ENCODE peak calls at places on chromosome 11, in six cellular contexts. W, P, G, Z, N and M are unnamed samples. For H3K4me1, the result is how much of the 10 kb centered on the place peaks cover.

GRCh38 chr11:120603071-120603470 is 91.5 kb downstream of the GRIK4 start:
- DNase-seq in W (no peak), P (no peak), G (peak), Z (no peak), N (no peak), M (no peak)

GRCh38 chr11:22703040-22703439 is 36.6 kb downstream of the GAS2 start:
- DNase-seq in W (peak), P (peak), G (no peak), Z (peak), N (no peak), M (peak)

GRCh38 chr11:74989269-74989655 is 529 bp downstream of the NEU3 start:
- DNase-seq in W (no peak), P (peak), G (no peak), Z (no peak), N (no peak), M (no peak)

GRCh38 chr11:133078591-133079179 is 453.6 kb downstream of the OPCML start:
- DNase-seq in W (no peak), P (peak), G (no peak), Z (no peak), N (peak), M (peak)

GRCh38 chr11:43936081-43936480 is 6.4 kb upstream of the C11orf96 start:
- DNase-seq in W (no peak), P (no peak), G (no peak), Z (no peak), N (no peak), M (no peak)

GRCh38 chr11:45929486-45930030 is 7.1 kb downstream of the LARGE2 start:
- DNase-seq in W (no peak), P (no peak), G (peak), Z (no peak), N (no peak), M (no peak)

GRCh38 chr11:132278801-132279574 is 908.6 kb downstream of the NTM start:
- DNase-seq in W (peak), P (peak), G (no peak), Z (no peak), N (no peak), M (no peak)

GRCh38 chr11:102724904-102725515 is at the start of gene MMP8:
- DNase-seq in W (no peak), P (no peak), G (no peak), Z (no peak), N (no peak), M (no peak)

GRCh38 chr11:131710511-131710910 is 340.1 kb downstream of the NTM start:
- DNase-seq in W (no peak), P (no peak), G (no peak), Z (no peak), N (no peak), M (no peak)

GRCh38 chr11:7630002-7630401 is 43.3 kb downstream of the CYB5R2 start:
- DNase-seq in W (no peak), P (no peak), G (no peak), Z (no peak), N (no peak), M (no peak)

GRCh38 chr11:34044664-34045485 is 6.7 kb upstream of the CAPRIN1 start:
- DNase-seq in W (no peak), P (no peak), G (peak), Z (no peak), N (no peak), M (no peak)

GRCh38 chr11:34191592-34191991 is 86.2 kb downstream of the NAT10 start:
- DNase-seq in W (no peak), P (no peak), G (no peak), Z (no peak), N (no peak), M (no peak)

GRCh38 chr11:110415081-110415480 is 14.7 kb upstream of the FDX1 start:
- DNase-seq in W (no peak), P (no peak), G (no peak), Z (no peak), N (no peak), M (no peak)
- H3K4me1 ChIP-seq in W (under half), P (under half), G (under half), Z (under half), N (under half), M (under half)

DNA sequence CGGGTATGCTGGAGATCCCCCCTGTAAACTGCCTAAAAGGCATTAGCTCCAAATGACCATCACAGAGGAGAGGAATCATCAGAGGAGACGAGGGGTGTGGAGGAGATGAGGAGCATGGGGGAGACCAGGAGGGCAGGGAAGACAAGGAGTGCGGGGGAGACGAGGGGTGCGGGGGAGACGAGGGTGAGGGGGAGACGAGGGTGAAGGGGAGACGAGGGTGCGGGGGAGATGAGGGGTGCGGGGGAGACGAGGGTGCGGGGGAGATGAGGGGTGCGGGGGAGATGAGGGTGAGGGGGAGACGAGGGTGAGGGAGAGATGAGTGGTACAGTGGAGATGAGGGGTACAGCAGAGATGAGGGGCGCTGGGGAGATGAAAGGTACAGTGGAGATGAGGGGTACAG is 17.5 kb upstream of the GAL start:
- DNase-seq in W (no peak), P (no peak), G (no peak), Z (no peak), N (no peak), M (no peak)
- H3K27ac ChIP-seq in W (no peak), P (no peak), G (no peak), Z (no peak), N (no peak), M (no peak)

GRCh38 chr11:73311394-73311869 is 3.4 kb downstream of the ARHGEF17 start:
- DNase-seq in W (no peak), P (no peak), G (no peak), Z (no peak), N (no peak), M (no peak)

GRCh38 chr11:73310076-73310475 is 2.0 kb downstream of the ARHGEF17 start:
- DNase-seq in W (no peak), P (no peak), G (no peak), Z (no peak), N (no peak), M (no peak)

GRCh38 chr11:73308963-73309960 is 1.2 kb downstream of the ARHGEF17 start:
- DNase-seq in W (no peak), P (peak), G (peak), Z (no peak), N (peak), M (no peak)

GRCh38 chr11:73312036-73312435 is 4.0 kb downstream of the ARHGEF17 start:
- DNase-seq in W (no peak), P (no peak), G (no peak), Z (no peak), N (no peak), M (no peak)

GRCh38 chr11:73310661-73311393 is 2.8 kb downstream of the ARHGEF17 start:
- DNase-seq in W (no peak), P (no peak), G (no peak), Z (no peak), N (no peak), M (no peak)
- H3K4me3 ChIP-seq in W (no peak), P (no peak), G (peak), Z (no peak), N (peak), M (no peak)

GRCh38 chr11:67314218-67314617 is 10.9 kb downstream of the SSH3 start:
- DNase-seq in W (no peak), P (no peak), G (no peak), Z (no peak), N (no peak), M (no peak)
- H3K4me1 ChIP-seq in W (under half), P (under half), G (under half), Z (under half), N (under half), M (under half)

GRCh38 chr11:91011503-91011902 is 788.7 kb upstream of the CHORDC1 start:
- DNase-seq in W (no peak), P (no peak), G (no peak), Z (no peak), N (no peak), M (no peak)
- H3K27ac ChIP-seq in W (no peak), P (no peak), G (no peak), Z (no peak), N (no peak), M (no peak)

GRCh38 chr11:64208796-64209562 is 2.5 kb downstream of the FERMT3 start:
- DNase-seq in W (no peak), P (no peak), G (no peak), Z (no peak), N (no peak), M (no peak)
- H3K4me3 ChIP-seq in W (peak), P (no peak), G (no peak), Z (no peak), N (no peak), M (no peak)

GRCh38 chr11:114163231-114163631 is 103.7 kb downstream of the ZBTB16 start:
- DNase-seq in W (no peak), P (no peak), G (peak), Z (no peak), N (no peak), M (no peak)
- H3K4me1 ChIP-seq in W (under half), P (half or more), G (under half), Z (half or more), N (half or more), M (under half)

GRCh38 chr11:61170566-61170965 is 9.3 kb upstream of the VPS37C start:
- DNase-seq in W (no peak), P (no peak), G (no peak), Z (no peak), N (no peak), M (no peak)

GRCh38 chr11:61172888-61173287 is 11.7 kb upstream of the VPS37C start:
- DNase-seq in W (no peak), P (no peak), G (no peak), Z (no peak), N (no peak), M (no peak)

GRCh38 chr11:61173456-61173855 is 12.2 kb upstream of the VPS37C start:
- DNase-seq in W (no peak), P (peak), G (no peak), Z (no peak), N (no peak), M (no peak)

GRCh38 chr11:61171907-61172306 is 10.7 kb upstream of the VPS37C start:
- DNase-seq in W (no peak), P (no peak), G (no peak), Z (peak), N (no peak), M (no peak)

DNA sequence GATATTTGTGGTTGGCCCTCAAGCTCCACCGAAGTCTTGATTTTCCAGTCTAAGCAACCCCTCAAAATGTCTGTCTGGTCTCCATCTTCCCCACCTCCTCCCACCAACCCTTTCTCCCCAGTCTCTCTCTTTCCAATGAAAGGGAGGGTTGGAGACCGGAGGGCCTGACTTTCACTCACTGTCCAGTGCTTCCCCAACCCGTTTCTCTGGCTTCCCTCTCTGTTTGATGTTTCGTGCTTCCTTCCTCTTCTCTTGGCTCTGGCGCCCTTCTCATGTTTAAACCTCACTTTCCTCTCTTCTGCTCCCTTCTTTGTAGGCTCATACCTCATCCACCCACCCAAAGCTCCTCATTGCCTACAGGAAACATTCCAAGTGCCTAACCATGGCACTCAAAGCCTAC is 11.1 kb upstream of the VPS37C start:
- DNase-seq in W (no peak), P (no peak), G (no peak), Z (no peak), N (no peak), M (no peak)
- H3K27ac ChIP-seq in W (no peak), P (no peak), G (no peak), Z (no peak), N (no peak), M (no peak)